ENCODE peak calls at places on chromosomes 4 and X, in four cellular contexts. D is HCT116, T is SK-N-SH, B is K562. Q is an unnamed sample.

GRCh38 chrX:133171962-133172708 is 46.0 kb downstream of the TFDP3 start:
- DNase-seq in D (peak; percentile 22), T (peak; percentile 24), B (no peak), Q (no peak)

GRCh38 chrX:137574102-137574783 is 8.3 kb downstream of the ZIC3 start:
- DNase-seq in D (no peak), T (no peak), B (no peak), Q (no peak)

GRCh38 chrX:63922221-63922620 is 137.2 kb upstream of the ARHGEF9 start:
- DNase-seq in D (no peak), T (no peak), B (no peak), Q (no peak)

GRCh38 chrX:117977521-117977920 is 139.1 kb downstream of the KLHL13 start:
- DNase-seq in D (no peak), T (no peak), B (no peak), Q (no peak)

GRCh38 chr4:25351777-25352421 is 25.2 kb upstream of the ANAPC4 start:
- DNase-seq in D (no peak), T (no peak), B (no peak), Q (no peak)

GRCh38 chr4:37538931-37539330 is 147.2 kb downstream of the RELL1 start:
- DNase-seq in D (no peak), T (no peak), B (no peak), Q (no peak)

GRCh38 chr4:173347467-173347866 is 13.3 kb upstream of the HMGB2 start:
- DNase-seq in D (no peak), T (no peak), B (no peak), Q (no peak)

GRCh38 chrX:13418126-13419091 is 98.6 kb upstream of the ATXN3L start:
- DNase-seq in D (no peak), T (no peak), B (no peak), Q (no peak)

GRCh38 chr4:306551-306961 is 1.3 kb upstream of the ZNF732 start:
- DNase-seq in D (no peak), T (no peak), B (no peak), Q (no peak)

GRCh38 chrX:13590914-13591313 is 21.5 kb downstream of the EGFL6 start:
- DNase-seq in D (no peak), T (no peak), B (no peak), Q (no peak)

GRCh38 chr4:98466868-98467599 is 191.4 kb downstream of the TSPAN5 start:
- DNase-seq in D (no peak), T (no peak), B (no peak), Q (no peak)

GRCh38 chrX:111823068-111823467 is 52.9 kb upstream of the TRPC5OS start:
- DNase-seq in D (no peak), T (peak; percentile 40), B (peak; percentile 36), Q (no peak)

GRCh38 chr4:183789657-183790056 is 115.5 kb upstream of the STOX2 start:
- DNase-seq in D (no peak), T (no peak), B (no peak), Q (no peak)

GRCh38 chr4:182090186-182090585 is 153.0 kb upstream of the TENM3 start:
- DNase-seq in D (no peak), T (peak; percentile 66), B (no peak), Q (no peak)

GRCh38 chr4:126081336-126081735 is 766.6 kb downstream of the FAT4 start:
- DNase-seq in D (no peak), T (peak; percentile 9), B (no peak), Q (no peak)

GRCh38 chrX:79081895-79082512 is 62.5 kb upstream of the GPR174 start:
- DNase-seq in D (no peak), T (peak; percentile 33), B (peak; percentile 21), Q (no peak)

GRCh38 chr4:107858158-107858742 is 33.5 kb downstream of the SGMS2 start:
- DNase-seq in D (no peak), T (no peak), B (no peak), Q (no peak)

GRCh38 chr4:38368612-38369011 is 295.4 kb upstream of the KLF3 start:
- DNase-seq in D (no peak), T (no peak), B (no peak), Q (no peak)

GRCh38 chr4:118338981-118339765 is 13.6 kb downstream of the PRSS12 start:
- DNase-seq in D (no peak), T (no peak), B (no peak), Q (no peak)

DNA sequence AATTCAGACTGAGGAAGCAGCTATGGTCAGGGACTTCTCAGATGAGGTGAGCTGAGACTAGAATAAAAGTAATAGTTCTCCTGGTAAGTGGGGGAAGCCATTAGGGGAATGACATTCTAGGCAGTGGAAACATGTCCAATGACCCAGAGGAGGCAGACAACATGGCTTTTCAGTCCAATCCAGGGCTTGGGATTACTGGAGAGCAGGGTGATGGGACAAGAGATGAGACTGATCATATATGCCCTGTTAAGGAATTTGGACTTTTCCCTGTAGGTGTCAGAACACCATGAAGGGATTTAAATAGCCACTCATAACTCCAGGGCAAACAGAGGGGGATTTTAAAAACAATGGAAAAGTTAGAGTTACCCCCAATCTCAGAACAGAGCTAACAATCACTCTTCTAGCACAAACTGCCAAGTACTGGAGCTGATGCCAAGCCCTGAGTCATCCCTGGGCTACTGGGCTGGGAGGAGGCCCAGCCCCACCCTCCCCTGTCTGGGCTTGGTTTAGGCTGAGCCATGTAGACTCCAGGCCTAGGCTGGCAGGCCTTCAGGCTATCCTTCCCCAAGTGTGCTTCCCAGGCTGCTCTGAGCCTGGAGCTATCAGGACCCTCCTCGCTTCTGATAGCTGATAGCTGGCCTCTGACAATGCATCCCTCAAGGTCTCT is 22.7 kb upstream of the MSN start:
- DNase-seq in D (peak; percentile 39), T (peak; percentile 12), B (peak; percentile 15), Q (no peak)
- TF ChIP-seq ELF1 in D (no peak), T (no peak), B (no peak), Q (no peak)

GRCh38 chr4:86334020-86334750 is 25.7 kb downstream of the MAPK10 start:
- DNase-seq in D (no peak), T (no peak), B (no peak), Q (no peak)
- TF ChIP-seq REST in D (no peak), T (no peak), B (no peak), Q (no peak)

GRCh38 chr4:128782076-128782715 is 27.3 kb upstream of the JADE1 start:
- DNase-seq in D (peak; percentile 18), T (peak; percentile 41), B (peak; percentile 17), Q (peak; percentile 28)
- TF ChIP-seq ELF1 in D (no peak), T (no peak), B (no peak), Q (no peak)

GRCh38 chr4:24274401-24275035 is 309.8 kb downstream of the DHX15 start:
- DNase-seq in D (no peak), T (no peak), B (no peak), Q (no peak)

GRCh38 chr4:24279492-24279891 is 304.9 kb downstream of the DHX15 start:
- DNase-seq in D (no peak), T (no peak), B (no peak), Q (no peak)

GRCh38 chr4:24282446-24282845 is 301.9 kb downstream of the DHX15 start:
- DNase-seq in D (no peak), T (no peak), B (no peak), Q (no peak)

GRCh38 chr4:24278693-24279092 is 305.7 kb downstream of the DHX15 start:
- DNase-seq in D (no peak), T (no peak), B (no peak), Q (no peak)

GRCh38 chr4:24279911-24280375 is 304.4 kb downstream of the DHX15 start:
- DNase-seq in D (no peak), T (no peak), B (no peak), Q (no peak)
- TF ChIP-seq REST in D (no peak), T (no peak), B (no peak), Q (no peak)

DNA sequence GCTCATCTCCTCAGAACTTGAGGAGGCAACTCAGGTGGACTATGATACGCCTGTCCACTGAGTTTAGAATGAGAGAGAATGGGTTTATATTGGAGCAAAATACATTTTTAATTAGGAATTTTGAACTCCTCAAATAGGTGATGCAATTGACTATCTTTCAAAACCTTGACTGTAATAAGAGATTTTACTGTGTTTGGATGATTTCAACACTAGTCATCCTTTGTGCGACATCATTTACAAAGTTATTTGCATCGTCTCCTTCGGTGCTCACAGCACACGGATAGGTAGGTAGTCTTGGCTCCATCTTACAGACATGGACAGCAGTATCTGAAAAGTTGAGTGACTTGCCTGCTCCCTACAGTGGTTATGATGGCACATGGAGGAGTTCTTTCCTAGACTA is 67.0 kb downstream of the AASDH start:
- DNase-seq in D (no peak), T (no peak), B (no peak), Q (no peak)
- TF ChIP-seq ELF1 in D (no peak), T (no peak), B (no peak), Q (no peak)